ENCODE peak calls at places on chromosomes 1 and 21, in seven cellular contexts. U is fibroblast of mammary gland; V is suprapubic skin; L is glutamatergic neuron; A is cardiac fibroblast; O is CD4-positive, alpha-beta T cell; M is astrocyte of the cerebellum. N is an unnamed sample.
A peak's percentile ranks its signal among the peaks of the same experiment; 100 is the strongest.

GRCh38 chr1:113178522-113178921 is 105.5 kb downstream of the LRIG2 start:
- DNase-seq in U (no peak), V (no peak), L (no peak), A (peak; percentile 5), O (no peak), M (no peak), N (no peak)

GRCh38 chr1:120179420-120180348 is 3.4 kb upstream of the SEC22B start:
- DNase-seq in U (peak; percentile 87), V (no peak), L (peak; percentile 77), A (peak; percentile 93), O (no peak), M (peak; percentile 81), N (no peak)

GRCh38 chr1:111990878-111991760 is 1.7 kb upstream of the KCND3 start:
- DNase-seq in U (peak; percentile 20), V (peak; percentile 77), L (peak; percentile 63), A (peak; percentile 26), O (no peak), M (no peak), N (no peak)

GRCh38 chr1:224182057-224182865 is 779 bp upstream of the DEGS1 start:
- DNase-seq in U (no peak), V (peak; percentile 62), L (no peak), A (no peak), O (peak; percentile 45), M (no peak), N (peak; percentile 81)

GRCh38 chr1:37485902-37486679 is 11.7 kb downstream of the ZC3H12A start:
- DNase-seq in U (peak; percentile 62), V (no peak), L (no peak), A (peak; percentile 53), O (no peak), M (no peak), N (no peak)

GRCh38 chr1:109290998-109291397 is 8.1 kb upstream of the PSRC1 start:
- DNase-seq in U (no peak), V (no peak), L (no peak), A (no peak), O (no peak), M (no peak), N (no peak)

GRCh38 chr1:12424150-12424549 is 193.9 kb downstream of the DHRS3 start:
- DNase-seq in U (peak; percentile 88), V (no peak), L (no peak), A (peak; percentile 85), O (no peak), M (no peak), N (no peak)

GRCh38 chr1:29383972-29384371 is 147.7 kb downstream of the PTPRU start:
- DNase-seq in U (peak; percentile 81), V (no peak), L (no peak), A (peak; percentile 22), O (no peak), M (no peak), N (no peak)

GRCh38 chr1:10953505-10954193 is 58.8 kb upstream of the TARDBP start:
- DNase-seq in U (no peak), V (no peak), L (no peak), A (no peak), O (no peak), M (no peak), N (no peak)

GRCh38 chr1:204560590-204560989 is 44.4 kb downstream of the MDM4 start:
- DNase-seq in U (peak; percentile 15), V (no peak), L (no peak), A (peak; percentile 50), O (no peak), M (no peak), N (no peak)

DNA sequence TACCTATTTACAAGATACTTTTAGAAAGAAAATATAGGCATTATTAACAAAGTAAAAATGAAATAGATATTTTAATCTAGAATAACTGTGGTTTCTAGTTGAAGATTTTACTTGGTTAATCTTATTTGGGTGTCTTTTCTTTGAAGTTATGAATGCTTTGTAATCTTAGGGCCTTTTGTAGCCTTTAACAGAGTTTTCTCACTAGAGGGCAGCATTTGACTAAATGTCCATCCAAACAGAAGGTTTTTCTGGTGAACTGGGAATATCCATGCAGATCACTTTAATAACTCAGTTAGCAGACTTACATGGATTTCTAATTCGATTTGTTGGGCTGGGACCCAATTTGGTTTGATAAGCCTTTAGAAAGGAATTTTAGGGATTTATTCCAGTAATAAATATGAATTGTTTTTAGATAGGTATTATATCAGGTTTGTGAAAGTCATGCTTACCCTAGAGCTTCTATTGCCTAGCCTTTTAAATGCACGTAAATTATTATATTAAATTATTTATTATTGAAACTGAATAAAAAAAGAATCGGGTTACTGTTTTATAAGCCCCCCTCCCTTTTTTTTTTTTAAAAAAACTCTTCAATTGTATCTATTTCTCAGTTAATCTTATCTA is 119.7 kb downstream of the ZNF326 start:
- DNase-seq in U (peak; percentile 59), V (no peak), L (no peak), A (peak; percentile 74), O (no peak), M (peak; percentile 51), N (peak; percentile 4)
- TF ChIP-seq CTCF in U (peak; percentile 73), V (peak; percentile 50), L (peak; percentile 58), A (peak; percentile 67), O (peak; percentile 58), M (peak; percentile 59), N (peak; percentile 50)

GRCh38 chr1:208185801-208186201 is 58.4 kb downstream of the PLXNA2 start:
- DNase-seq in U (peak; percentile 51), V (no peak), L (no peak), A (no peak), O (no peak), M (no peak), N (no peak)

GRCh38 chr1:208189183-208189582 is 55.0 kb downstream of the PLXNA2 start:
- DNase-seq in U (no peak), V (no peak), L (no peak), A (no peak), O (no peak), M (no peak), N (no peak)

GRCh38 chr1:208188607-208189006 is 55.6 kb downstream of the PLXNA2 start:
- DNase-seq in U (no peak), V (no peak), L (no peak), A (no peak), O (no peak), M (no peak), N (no peak)

GRCh38 chr1:208189716-208190115 is 54.5 kb downstream of the PLXNA2 start:
- DNase-seq in U (no peak), V (no peak), L (no peak), A (no peak), O (no peak), M (no peak), N (no peak)

DNA sequence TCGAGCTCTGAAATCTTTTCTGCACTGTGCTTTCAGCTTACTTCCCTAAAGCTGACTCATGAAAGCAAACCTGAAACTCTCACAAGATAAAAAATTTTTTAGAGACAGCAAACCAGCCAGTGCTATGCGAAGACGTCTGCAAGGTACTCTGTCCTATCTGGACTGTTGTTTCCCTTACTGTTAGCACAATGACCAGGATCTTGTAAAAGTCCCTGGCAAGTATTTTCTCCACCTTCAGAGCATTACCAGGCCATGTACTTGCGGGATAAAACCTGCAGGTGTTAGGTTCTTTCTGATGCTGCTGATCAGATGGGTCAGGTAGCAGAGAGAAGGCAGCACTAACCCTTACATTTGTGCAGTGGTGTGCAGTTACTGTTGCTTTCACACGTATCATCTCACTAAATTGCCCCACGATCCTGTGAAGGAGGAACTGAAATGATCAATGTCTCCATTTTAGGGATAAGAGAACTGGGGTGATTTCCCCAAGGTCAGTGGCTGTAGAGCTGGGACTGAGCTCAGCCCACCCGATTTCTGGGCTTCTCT is 56.6 kb downstream of the PLXNA2 start:
- DNase-seq in U (no peak), V (no peak), L (no peak), A (no peak), O (no peak), M (no peak), N (peak; percentile 49)
- TF ChIP-seq CTCF in U (no peak), V (no peak), L (no peak), A (no peak), O (no peak), M (no peak), N (no peak)

DNA sequence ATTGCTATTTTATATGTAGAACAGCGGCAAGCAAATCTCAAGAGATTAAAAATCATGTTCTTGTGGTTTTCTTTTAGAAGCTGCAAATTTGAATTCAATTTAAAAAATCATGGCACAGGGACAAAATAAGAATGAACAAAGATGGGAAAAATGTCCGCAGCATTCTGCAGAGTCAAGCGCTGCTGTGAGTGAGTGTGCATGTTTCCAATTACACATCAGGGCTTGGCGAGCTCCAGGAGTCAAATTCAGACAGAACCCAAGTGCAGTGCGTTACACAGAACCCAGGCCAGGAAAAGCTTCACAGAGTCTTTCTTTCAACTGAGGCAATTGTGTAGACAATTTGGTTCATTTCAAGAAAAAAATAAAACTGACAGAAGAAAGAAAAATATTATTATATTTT is 33.3 kb upstream of the ERG start:
- DNase-seq in U (peak; percentile 16), V (no peak), L (no peak), A (peak; percentile 2), O (no peak), M (peak; percentile 5), N (no peak)
- TF ChIP-seq CTCF in U (no peak), V (no peak), L (no peak), A (no peak), O (no peak), M (no peak), N (no peak)

GRCh38 chr1:157948547-157949152 is 44.8 kb upstream of the KIRREL1 start:
- DNase-seq in U (peak; percentile 54), V (no peak), L (peak; percentile 29), A (peak; percentile 47), O (no peak), M (no peak), N (no peak)
- TF ChIP-seq CTCF in U (peak; percentile 64), V (no peak), L (no peak), A (peak; percentile 44), O (no peak), M (peak; percentile 68), N (peak; percentile 75)

GRCh38 chr1:182054698-182055326 is 6.7 kb downstream of the ZNF648 start:
- DNase-seq in U (peak; percentile 35), V (no peak), L (peak; percentile 58), A (peak; percentile 7), O (peak; percentile 31), M (no peak), N (peak; percentile 21)
- TF ChIP-seq CTCF in U (peak; percentile 54), V (peak; percentile 44), L (no peak), A (no peak), O (peak; percentile 73), M (peak; percentile 42), N (peak; percentile 70)

DNA sequence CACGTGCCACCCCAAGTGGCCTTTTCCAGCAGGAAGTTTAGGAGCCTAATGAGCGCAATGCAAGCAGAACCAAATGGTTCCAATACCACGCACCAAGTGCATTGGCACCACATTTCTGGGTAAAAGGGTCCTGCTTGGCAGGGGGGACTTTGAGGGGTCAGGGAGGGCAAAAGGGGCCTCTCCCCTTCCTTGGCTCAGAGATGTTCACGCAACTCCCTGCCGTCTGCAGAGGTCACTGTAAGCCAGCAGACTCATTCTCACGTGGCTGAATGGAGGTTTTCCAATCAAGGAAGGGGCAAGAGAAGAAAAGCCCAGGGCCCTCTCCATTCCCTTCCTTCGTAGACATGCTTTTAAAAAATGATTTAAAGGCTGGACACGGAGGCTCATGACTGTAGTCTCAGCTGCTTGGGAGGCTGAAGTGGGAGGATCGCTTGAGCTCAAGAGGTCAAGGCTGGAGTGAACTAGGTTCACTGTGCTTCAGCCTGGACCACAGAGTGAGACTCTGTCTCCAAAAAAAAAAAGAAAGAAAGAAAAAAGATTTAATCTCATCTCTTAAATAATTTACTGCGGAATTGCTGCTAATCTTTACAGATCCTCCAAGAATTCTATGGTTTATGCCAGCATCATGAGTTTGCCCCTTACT is 80.3 kb downstream of the RUNX3 start:
- DNase-seq in U (peak; percentile 35), V (no peak), L (no peak), A (no peak), O (no peak), M (no peak), N (no peak)
- TF ChIP-seq CTCF in U (no peak), V (no peak), L (no peak), A (no peak), O (peak; percentile 32), M (peak; percentile 30), N (peak; percentile 47)

N was measured in GM12864.